ENCODE peak calls at places on chromosome 20, in ten cellular contexts. One of them, this sample, is unnamed.

GRCh38 chr20:58645277-58645968 is 5.7 kb upstream of the STX16 start:
- DNase-seq in sigmoid colon: peak
- DNase-seq in Right ventricle myocardium inferior: no peak
- DNase-seq in effector memory CD4-positive, alpha-beta T cell: no peak
- DNase-seq in amniotic stem cell: no peak
- DNase-seq in T-helper 2 cell: no peak
- DNase-seq in naive thymus-derived CD8-positive, alpha-beta T cell: no peak
- DNase-seq in NAMALWA: no peak
- DNase-seq in glutamatergic neuron: no peak
- DNase-seq in A673: no peak
- DNase-seq in this sample: no peak

GRCh38 chr20:17961600-17961965 is 7.0 kb downstream of the SNX5 start:
- DNase-seq in amniotic stem cell: no peak
- DNase-seq in effector memory CD4-positive, alpha-beta T cell: no peak
- DNase-seq in glutamatergic neuron: no peak
- DNase-seq in T-helper 2 cell: no peak
- DNase-seq in NAMALWA: no peak
- DNase-seq in A673: no peak
- DNase-seq in naive thymus-derived CD8-positive, alpha-beta T cell: no peak
- DNase-seq in sigmoid colon: no peak
- DNase-seq in Right ventricle myocardium inferior: no peak
- DNase-seq in this sample: no peak

GRCh38 chr20:9518776-9519175 is 4.4 kb downstream of the LAMP5 start:
- DNase-seq in T-helper 2 cell: no peak
- DNase-seq in sigmoid colon: no peak
- DNase-seq in amniotic stem cell: no peak
- DNase-seq in NAMALWA: no peak
- DNase-seq in Right ventricle myocardium inferior: no peak
- DNase-seq in glutamatergic neuron: no peak
- DNase-seq in naive thymus-derived CD8-positive, alpha-beta T cell: no peak
- DNase-seq in A673: no peak
- DNase-seq in effector memory CD4-positive, alpha-beta T cell: no peak
- DNase-seq in this sample: peak

GRCh38 chr20:63709149-63709527 is 1.3 kb downstream of the ZGPAT start:
- DNase-seq in T-helper 2 cell: no peak
- DNase-seq in A673: no peak
- DNase-seq in effector memory CD4-positive, alpha-beta T cell: no peak
- DNase-seq in Right ventricle myocardium inferior: peak
- DNase-seq in glutamatergic neuron: no peak
- DNase-seq in NAMALWA: no peak
- DNase-seq in amniotic stem cell: no peak
- DNase-seq in naive thymus-derived CD8-positive, alpha-beta T cell: no peak
- DNase-seq in sigmoid colon: peak
- DNase-seq in this sample: no peak

GRCh38 chr20:58571942-58572666 is 56.9 kb upstream of the APCDD1L start:
- DNase-seq in effector memory CD4-positive, alpha-beta T cell: no peak
- DNase-seq in glutamatergic neuron: no peak
- DNase-seq in T-helper 2 cell: no peak
- DNase-seq in Right ventricle myocardium inferior: no peak
- DNase-seq in NAMALWA: no peak
- DNase-seq in A673: no peak
- DNase-seq in sigmoid colon: peak
- DNase-seq in amniotic stem cell: no peak
- DNase-seq in naive thymus-derived CD8-positive, alpha-beta T cell: no peak
- DNase-seq in this sample: no peak

GRCh38 chr20:8205996-8206395 is 73.9 kb downstream of the PLCB1 start:
- DNase-seq in glutamatergic neuron: no peak
- DNase-seq in amniotic stem cell: no peak
- DNase-seq in naive thymus-derived CD8-positive, alpha-beta T cell: no peak
- DNase-seq in NAMALWA: no peak
- DNase-seq in sigmoid colon: no peak
- DNase-seq in effector memory CD4-positive, alpha-beta T cell: no peak
- DNase-seq in Right ventricle myocardium inferior: no peak
- DNase-seq in T-helper 2 cell: no peak
- DNase-seq in A673: no peak
- DNase-seq in this sample: no peak

GRCh38 chr20:44435630-44436335 is 39.9 kb upstream of the TTPAL start:
- DNase-seq in Right ventricle myocardium inferior: no peak
- DNase-seq in effector memory CD4-positive, alpha-beta T cell: no peak
- DNase-seq in sigmoid colon: no peak
- DNase-seq in T-helper 2 cell: no peak
- DNase-seq in A673: no peak
- DNase-seq in NAMALWA: no peak
- DNase-seq in glutamatergic neuron: no peak
- DNase-seq in naive thymus-derived CD8-positive, alpha-beta T cell: no peak
- DNase-seq in amniotic stem cell: no peak
- DNase-seq in this sample: no peak

GRCh38 chr20:40835321-40835720 is 146.3 kb upstream of the MAFB start:
- DNase-seq in amniotic stem cell: no peak
- DNase-seq in effector memory CD4-positive, alpha-beta T cell: no peak
- DNase-seq in sigmoid colon: no peak
- DNase-seq in NAMALWA: no peak
- DNase-seq in glutamatergic neuron: no peak
- DNase-seq in T-helper 2 cell: no peak
- DNase-seq in naive thymus-derived CD8-positive, alpha-beta T cell: no peak
- DNase-seq in A673: no peak
- DNase-seq in Right ventricle myocardium inferior: no peak
- DNase-seq in this sample: no peak

GRCh38 chr20:33910056-33910455 is 83.7 kb upstream of the RALY start:
- DNase-seq in Right ventricle myocardium inferior: no peak
- DNase-seq in naive thymus-derived CD8-positive, alpha-beta T cell: no peak
- DNase-seq in T-helper 2 cell: no peak
- DNase-seq in sigmoid colon: no peak
- DNase-seq in NAMALWA: no peak
- DNase-seq in A673: no peak
- DNase-seq in glutamatergic neuron: no peak
- DNase-seq in amniotic stem cell: no peak
- DNase-seq in effector memory CD4-positive, alpha-beta T cell: no peak
- DNase-seq in this sample: no peak

GRCh38 chr20:19885981-19886665 is 128.1 kb downstream of the RIN2 start:
- DNase-seq in A673: peak
- DNase-seq in amniotic stem cell: no peak
- DNase-seq in Right ventricle myocardium inferior: peak
- DNase-seq in sigmoid colon: peak
- DNase-seq in effector memory CD4-positive, alpha-beta T cell: no peak
- DNase-seq in T-helper 2 cell: no peak
- DNase-seq in NAMALWA: no peak
- DNase-seq in glutamatergic neuron: no peak
- DNase-seq in naive thymus-derived CD8-positive, alpha-beta T cell: no peak
- DNase-seq in this sample: peak

GRCh38 chr20:44491635-44492395 is 16.1 kb downstream of the TTPAL start:
- DNase-seq in naive thymus-derived CD8-positive, alpha-beta T cell: no peak
- DNase-seq in NAMALWA: no peak
- DNase-seq in amniotic stem cell: no peak
- DNase-seq in glutamatergic neuron: no peak
- DNase-seq in Right ventricle myocardium inferior: no peak
- DNase-seq in effector memory CD4-positive, alpha-beta T cell: no peak
- DNase-seq in T-helper 2 cell: peak
- DNase-seq in A673: no peak
- DNase-seq in sigmoid colon: peak
- DNase-seq in this sample: no peak

GRCh38 chr20:48904566-48905321 is 16.8 kb upstream of the ARFGEF2 start:
- DNase-seq in amniotic stem cell: peak
- DNase-seq in A673: peak
- DNase-seq in NAMALWA: peak
- DNase-seq in naive thymus-derived CD8-positive, alpha-beta T cell: peak
- DNase-seq in T-helper 2 cell: peak
- DNase-seq in effector memory CD4-positive, alpha-beta T cell: peak
- DNase-seq in glutamatergic neuron: peak
- DNase-seq in sigmoid colon: no peak
- DNase-seq in Right ventricle myocardium inferior: no peak
- DNase-seq in this sample: peak

GRCh38 chr20:45433316-45433715 is 17.4 kb downstream of the PIGT start:
- DNase-seq in NAMALWA: no peak
- DNase-seq in A673: no peak
- DNase-seq in glutamatergic neuron: no peak
- DNase-seq in effector memory CD4-positive, alpha-beta T cell: no peak
- DNase-seq in amniotic stem cell: no peak
- DNase-seq in naive thymus-derived CD8-positive, alpha-beta T cell: no peak
- DNase-seq in sigmoid colon: peak
- DNase-seq in T-helper 2 cell: no peak
- DNase-seq in Right ventricle myocardium inferior: no peak
- DNase-seq in this sample: no peak

GRCh38 chr20:55054443-55054842 is 579.0 kb downstream of the DOK5 start:
- DNase-seq in amniotic stem cell: no peak
- DNase-seq in glutamatergic neuron: no peak
- DNase-seq in naive thymus-derived CD8-positive, alpha-beta T cell: no peak
- DNase-seq in Right ventricle myocardium inferior: no peak
- DNase-seq in sigmoid colon: no peak
- DNase-seq in T-helper 2 cell: no peak
- DNase-seq in NAMALWA: no peak
- DNase-seq in effector memory CD4-positive, alpha-beta T cell: no peak
- DNase-seq in A673: no peak
- DNase-seq in this sample: no peak

GRCh38 chr20:48486065-48486464 is 341.7 kb downstream of the PREX1 start:
- DNase-seq in Right ventricle myocardium inferior: no peak
- DNase-seq in sigmoid colon: no peak
- DNase-seq in naive thymus-derived CD8-positive, alpha-beta T cell: no peak
- DNase-seq in glutamatergic neuron: no peak
- DNase-seq in amniotic stem cell: no peak
- DNase-seq in NAMALWA: no peak
- DNase-seq in A673: no peak
- DNase-seq in effector memory CD4-positive, alpha-beta T cell: no peak
- DNase-seq in T-helper 2 cell: no peak
- DNase-seq in this sample: no peak

GRCh38 chr20:21516861-21517565 is 3.1 kb upstream of the NKX2-2 start:
- DNase-seq in glutamatergic neuron: peak
- DNase-seq in amniotic stem cell: no peak
- DNase-seq in A673: peak
- DNase-seq in T-helper 2 cell: no peak
- DNase-seq in effector memory CD4-positive, alpha-beta T cell: no peak
- DNase-seq in naive thymus-derived CD8-positive, alpha-beta T cell: no peak
- DNase-seq in NAMALWA: no peak
- DNase-seq in Right ventricle myocardium inferior: no peak
- DNase-seq in sigmoid colon: no peak
- DNase-seq in this sample: peak

GRCh38 chr20:25076731-25077609 is 5.0 kb downstream of the VSX1 start:
- DNase-seq in T-helper 2 cell: no peak
- DNase-seq in effector memory CD4-positive, alpha-beta T cell: no peak
- DNase-seq in sigmoid colon: no peak
- DNase-seq in amniotic stem cell: no peak
- DNase-seq in NAMALWA: peak
- DNase-seq in glutamatergic neuron: no peak
- DNase-seq in Right ventricle myocardium inferior: no peak
- DNase-seq in naive thymus-derived CD8-positive, alpha-beta T cell: no peak
- DNase-seq in A673: no peak
- DNase-seq in this sample: no peak

GRCh38 chr20:34907616-34908469 is 31.4 kb downstream of the ACSS2 start:
- DNase-seq in naive thymus-derived CD8-positive, alpha-beta T cell: no peak
- DNase-seq in glutamatergic neuron: no peak
- DNase-seq in sigmoid colon: no peak
- DNase-seq in T-helper 2 cell: no peak
- DNase-seq in amniotic stem cell: peak
- DNase-seq in A673: peak
- DNase-seq in Right ventricle myocardium inferior: no peak
- DNase-seq in NAMALWA: peak
- DNase-seq in effector memory CD4-positive, alpha-beta T cell: no peak
- DNase-seq in this sample: no peak

GRCh38 chr20:61480158-61480825 is 228.2 kb downstream of the CDH4 start:
- DNase-seq in glutamatergic neuron: no peak
- DNase-seq in sigmoid colon: no peak
- DNase-seq in amniotic stem cell: no peak
- DNase-seq in Right ventricle myocardium inferior: no peak
- DNase-seq in T-helper 2 cell: no peak
- DNase-seq in effector memory CD4-positive, alpha-beta T cell: no peak
- DNase-seq in naive thymus-derived CD8-positive, alpha-beta T cell: no peak
- DNase-seq in A673: no peak
- DNase-seq in NAMALWA: no peak
- DNase-seq in this sample: peak

GRCh38 chr20:5118220-5119142 is 1.3 kb downstream of the PCNA start:
- DNase-seq in amniotic stem cell: no peak
- DNase-seq in A673: no peak
- DNase-seq in naive thymus-derived CD8-positive, alpha-beta T cell: no peak
- DNase-seq in Right ventricle myocardium inferior: no peak
- DNase-seq in T-helper 2 cell: no peak
- DNase-seq in glutamatergic neuron: no peak
- DNase-seq in effector memory CD4-positive, alpha-beta T cell: no peak
- DNase-seq in NAMALWA: peak
- DNase-seq in sigmoid colon: no peak
- DNase-seq in this sample: no peak

GRCh38 chr20:23659989-23660837 is 22.5 kb upstream of the CST3 start:
- DNase-seq in NAMALWA: no peak
- DNase-seq in sigmoid colon: peak
- DNase-seq in A673: no peak
- DNase-seq in amniotic stem cell: no peak
- DNase-seq in naive thymus-derived CD8-positive, alpha-beta T cell: no peak
- DNase-seq in T-helper 2 cell: no peak
- DNase-seq in Right ventricle myocardium inferior: no peak
- DNase-seq in effector memory CD4-positive, alpha-beta T cell: no peak
- DNase-seq in glutamatergic neuron: no peak
- DNase-seq in this sample: no peak

GRCh38 chr20:32965581-32966373 is 38.5 kb downstream of the SUN5 start:
- DNase-seq in T-helper 2 cell: peak
- DNase-seq in Right ventricle myocardium inferior: no peak
- DNase-seq in amniotic stem cell: no peak
- DNase-seq in glutamatergic neuron: no peak
- DNase-seq in naive thymus-derived CD8-positive, alpha-beta T cell: peak
- DNase-seq in A673: no peak
- DNase-seq in NAMALWA: no peak
- DNase-seq in effector memory CD4-positive, alpha-beta T cell: no peak
- DNase-seq in sigmoid colon: peak
- DNase-seq in this sample: peak

GRCh38 chr20:38221041-38221589 is 39.4 kb downstream of the KIAA1755 start:
- DNase-seq in sigmoid colon: peak
- DNase-seq in NAMALWA: peak
- DNase-seq in effector memory CD4-positive, alpha-beta T cell: peak
- DNase-seq in amniotic stem cell: peak
- DNase-seq in naive thymus-derived CD8-positive, alpha-beta T cell: peak
- DNase-seq in glutamatergic neuron: peak
- DNase-seq in A673: peak
- DNase-seq in Right ventricle myocardium inferior: peak
- DNase-seq in T-helper 2 cell: peak
- DNase-seq in this sample: peak